ENCODE peak calls at places on chromosomes 13 and 19, in ten cellular contexts. R is stomach, V is K562, N is GM23338, B is Panc1, O is sigmoid colon, A is vagina, L is transverse colon, K is breast epithelium, Q is H1. T is an unnamed sample.
A peak's percentile ranks its signal among the peaks of the same experiment; 100 is the strongest.

GRCh38 chr19:8397291-8397690 is 7.1 kb downstream of the RAB11B start:
- DNase-seq in R (no peak), V (no peak), N (no peak), B (no peak), O (no peak), A (no peak), L (no peak), K (no peak), Q (no peak), T (no peak)

GRCh38 chr13:26867451-26868067 is 107.0 kb upstream of the GPR12 start:
- DNase-seq in R (no peak), V (peak; percentile 18), N (peak; percentile 39), B (no peak), O (no peak), A (no peak), L (no peak), K (no peak), Q (no peak), T (no peak)

GRCh38 chr19:8505680-8506401 is 3.4 kb upstream of the PRAM1 start:
- DNase-seq in R (peak; percentile 83), V (peak; percentile 85), N (peak; percentile 92), B (no peak), O (peak; percentile 85), A (no peak), L (peak; percentile 82), K (peak; percentile 60), Q (peak; percentile 49), T (peak; percentile 89)

GRCh38 chr13:75514080-75515040 is 23.3 kb downstream of the COMMD6 start:
- DNase-seq in R (no peak), V (no peak), N (no peak), B (no peak), O (no peak), A (no peak), L (no peak), K (no peak), Q (no peak), T (no peak)

GRCh38 chr19:29323972-29324680 is 111.2 kb upstream of the UQCRFS1 start:
- DNase-seq in R (no peak), V (no peak), N (no peak), B (no peak), O (peak; percentile 36), A (peak; percentile 32), L (no peak), K (no peak), Q (no peak), T (peak; percentile 61)

GRCh38 chr19:54420383-54421168 is 5.3 kb downstream of the TTYH1 start:
- DNase-seq in R (no peak), V (no peak), N (peak; percentile 94), B (no peak), O (peak; percentile 79), A (no peak), L (no peak), K (peak; percentile 41), Q (peak; percentile 76), T (no peak)

GRCh38 chr13:44068169-44068568 is 188.5 kb downstream of the LACC1 start:
- DNase-seq in R (no peak), V (no peak), N (no peak), B (no peak), O (no peak), A (no peak), L (no peak), K (no peak), Q (no peak), T (no peak)

GRCh38 chr13:36921902-36922301 is 1.9 kb upstream of the SMAD9 start:
- DNase-seq in R (no peak), V (no peak), N (no peak), B (no peak), O (no peak), A (no peak), L (no peak), K (no peak), Q (no peak), T (no peak)

GRCh38 chr13:38008636-38009035 is 139.1 kb upstream of the TRPC4 start:
- DNase-seq in R (no peak), V (peak; percentile 27), N (no peak), B (no peak), O (no peak), A (no peak), L (peak; percentile 17), K (no peak), Q (no peak), T (no peak)

GRCh38 chr13:65292488-65292901 is 1937.6 kb downstream of the PCDH9 start:
- DNase-seq in R (no peak), V (no peak), N (peak; percentile 13), B (no peak), O (no peak), A (no peak), L (no peak), K (no peak), Q (peak; percentile 3), T (no peak)

GRCh38 chr13:89910166-89910565 is 1437.3 kb upstream of the MIR17HG start:
- DNase-seq in R (no peak), V (no peak), N (no peak), B (no peak), O (no peak), A (no peak), L (no peak), K (no peak), Q (no peak), T (no peak)

GRCh38 chr19:45764947-45765346 is 4.1 kb downstream of the SIX5 start:
- DNase-seq in R (no peak), V (no peak), N (peak; percentile 50), B (no peak), O (peak; percentile 66), A (no peak), L (no peak), K (no peak), Q (no peak), T (no peak)
- H3K27ac ChIP-seq in R (peak overlapping the region; percentile 89), V (no peak overlapping the region), N (peak overlapping the region; percentile 78), B (peak overlapping the region; percentile 17), O (peak overlapping the region; percentile 97), A (peak overlapping the region; percentile 98), L (peak overlapping the region; percentile 96), K (peak overlapping the region; percentile 98), Q (no peak overlapping the region), T (no peak overlapping the region)

DNA sequence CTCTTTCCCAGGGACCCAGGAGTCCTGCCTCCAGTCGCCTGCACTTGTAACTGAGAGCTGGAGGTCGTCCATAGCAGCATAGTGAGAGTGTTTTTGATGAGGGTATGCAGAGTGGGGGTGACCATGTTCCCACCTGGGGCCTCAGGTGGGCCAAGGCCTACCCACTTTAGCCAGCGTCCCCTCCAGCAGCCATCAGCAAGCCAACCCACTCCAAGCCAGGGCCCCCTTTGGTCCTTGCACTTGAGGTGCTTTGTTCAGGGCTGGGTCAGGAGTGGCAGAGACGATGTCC is 11.9 kb upstream of the SMG9 start:
- DNase-seq in R (no peak), V (no peak), N (no peak), B (no peak), O (no peak), A (no peak), L (no peak), K (no peak), Q (no peak), T (no peak)
- H3K4me1 ChIP-seq in R (peaks cover 64% of the 10 kb centered on the region), V (peaks cover 27% of the 10 kb centered on the region), N (no peaks in the 10 kb centered on the region), B (peaks cover 19% of the 10 kb centered on the region), O (peaks cover 10% of the 10 kb centered on the region), A (peaks cover 16% of the 10 kb centered on the region), L (peaks cover 69% of the 10 kb centered on the region), K (peaks cover 9% of the 10 kb centered on the region), Q (no peaks in the 10 kb centered on the region), T (peaks cover 40% of the 10 kb centered on the region)

DNA sequence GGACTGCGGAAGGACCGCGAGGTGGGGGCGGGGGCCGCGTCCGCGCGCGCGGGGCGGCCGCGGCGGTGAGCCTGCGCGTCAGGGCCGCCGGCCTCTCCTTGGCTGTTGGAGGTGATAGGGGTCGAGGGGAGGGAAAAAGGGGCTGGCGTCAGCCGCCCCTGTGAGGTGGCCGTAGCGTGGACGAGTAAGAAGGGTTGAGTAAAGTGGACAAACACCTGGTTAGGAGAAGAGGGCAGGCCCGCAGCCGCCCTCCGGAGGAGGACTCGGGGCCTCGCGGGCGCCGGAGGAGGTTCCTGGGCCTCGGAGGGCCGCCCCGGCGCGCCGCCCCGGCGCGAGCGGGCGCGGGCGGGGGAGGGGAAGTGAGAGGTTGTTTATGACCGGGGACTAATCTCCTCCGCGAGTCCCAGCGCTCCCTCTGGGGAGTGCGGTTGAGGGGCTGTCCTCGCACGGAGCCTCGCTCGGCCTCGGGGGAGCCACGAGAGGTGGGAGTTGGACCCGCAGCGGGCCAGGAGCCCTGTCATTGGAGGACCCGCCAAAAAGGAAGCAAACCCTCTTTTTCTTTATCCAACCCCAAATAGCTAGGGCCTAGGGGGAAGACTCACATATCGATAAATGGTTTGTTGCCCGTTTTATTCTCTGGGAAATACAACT is 597 bp upstream of the INTS6 start:
- DNase-seq in R (no peak), V (peak; percentile 86), N (peak; percentile 74), B (no peak), O (peak; percentile 92), A (no peak), L (peak; percentile 88), K (no peak), Q (no peak), T (peak; percentile 88)
- TF ChIP-seq POLR2AphosphoS5 in R (peak; percentile 76), V (peak; percentile 64), N (no peak), B (no peak), O (no peak), A (no peak), L (peak; percentile 71), K (peak; percentile 75), Q (no peak), T (peak; percentile 40)

GRCh38 chr19:10761443-10762242 is 43.8 kb downstream of the DNM2 start:
- DNase-seq in R (peak; percentile 44), V (no peak), N (peak; percentile 70), B (no peak), O (no peak), A (no peak), L (peak; percentile 61), K (no peak), Q (no peak), T (no peak)

GRCh38 chr19:10762656-10763055 is 44.8 kb downstream of the DNM2 start:
- DNase-seq in R (no peak), V (no peak), N (peak; percentile 38), B (no peak), O (no peak), A (no peak), L (peak; percentile 81), K (no peak), Q (no peak), T (no peak)

GRCh38 chr19:10763399-10763798 is 45.5 kb downstream of the DNM2 start:
- DNase-seq in R (no peak), V (no peak), N (no peak), B (no peak), O (no peak), A (no peak), L (no peak), K (no peak), Q (no peak), T (no peak)

GRCh38 chr19:10764340-10764894 is 46.5 kb downstream of the DNM2 start:
- DNase-seq in R (peak; percentile 65), V (no peak), N (no peak), B (no peak), O (no peak), A (no peak), L (peak; percentile 89), K (no peak), Q (no peak), T (no peak)

DNA sequence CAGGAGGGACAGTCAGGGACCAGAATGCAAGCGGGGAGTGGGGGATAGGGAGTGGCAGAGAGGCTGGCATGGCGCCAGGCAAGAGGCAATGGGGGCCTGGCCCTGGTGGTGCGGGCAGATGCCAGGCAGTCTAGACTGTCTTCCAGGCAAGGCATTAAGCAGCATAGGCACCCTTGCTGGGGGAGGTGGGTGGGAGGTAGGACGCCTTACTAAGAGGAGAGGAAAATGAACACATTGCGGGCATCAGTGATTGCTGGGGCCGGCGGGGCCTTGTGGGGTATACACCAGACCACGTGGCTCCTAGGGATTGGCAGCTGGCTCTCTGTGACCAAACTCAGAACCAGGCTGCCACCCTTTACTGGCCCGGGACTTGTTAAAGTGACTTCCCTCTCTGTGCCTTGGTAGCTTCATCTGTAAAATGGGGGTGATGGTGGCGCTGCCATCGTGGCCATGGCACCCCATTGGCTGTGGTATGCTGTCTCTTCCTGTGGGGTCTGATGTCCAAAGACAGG is 46.0 kb downstream of the DNM2 start:
- DNase-seq in R (no peak), V (no peak), N (no peak), B (no peak), O (no peak), A (no peak), L (no peak), K (no peak), Q (no peak), T (no peak)
- H3K27ac ChIP-seq in R (peak overlapping the region; percentile 80), V (no peak overlapping the region), N (no peak overlapping the region), B (no peak overlapping the region), O (peak overlapping the region; percentile 19), A (no peak overlapping the region), L (peak overlapping the region; percentile 86), K (peak overlapping the region; percentile 23), Q (no peak overlapping the region), T (peak overlapping the region; percentile 28)

T was measured in suprapubic skin.